ENCODE peak calls at places on chromosomes 5 and 9, in four cellular contexts. Q, T, S and O are unnamed samples.

GRCh38 chr9:91734371-91734981 is 215.6 kb downstream of the ROR2 start:
- DNase-seq in T (peak; percentile 68), S (peak; percentile 75), Q (peak; percentile 52), O (no peak)

GRCh38 chr5:137761020-137761516 is 6.9 kb upstream of the HNRNPA0 start:
- DNase-seq in T (no peak), Q (no peak), S (peak; percentile 11), O (no peak)

GRCh38 chr9:120937596-120937995 is 11.0 kb upstream of the TRAF1 start:
- DNase-seq in S (peak; percentile 72), T (no peak), Q (no peak), O (no peak)

GRCh38 chr5:100903036-100903887 is at the start of gene ST8SIA4:
- DNase-seq in S (peak; percentile 65), Q (peak; percentile 62), T (peak; percentile 46), O (no peak)

GRCh38 chr5:14406554-14406849 is 175.1 kb upstream of the OTULINL start:
- DNase-seq in S (peak; percentile 76), T (peak; percentile 98), Q (peak; percentile 94), O (no peak)

GRCh38 chr9:101393135-101393534 is 5.3 kb downstream of the MRPL50 start:
- DNase-seq in T (no peak), S (no peak), Q (no peak), O (no peak)

GRCh38 chr5:33817301-33817700 is 74.5 kb downstream of the ADAMTS12 start:
- DNase-seq in S (no peak), T (no peak), Q (no peak), O (no peak)

GRCh38 chr5:137442660-137443059 is 56.5 kb downstream of the SPOCK1 start:
- DNase-seq in T (no peak), S (no peak), Q (no peak), O (no peak)

GRCh38 chr5:138594305-138595058 is 19.3 kb upstream of the HSPA9 start:
- DNase-seq in S (no peak), T (no peak), Q (no peak), O (no peak)

GRCh38 chr5:102932781-102933180 is 177.7 kb downstream of the PAM start:
- DNase-seq in Q (no peak), T (no peak), S (peak; percentile 54), O (no peak)

GRCh38 chr5:149860801-149861322 is 83.7 kb downstream of the PDE6A start:
- DNase-seq in Q (no peak), S (peak; percentile 40), T (peak; percentile 53), O (no peak)

GRCh38 chr5:32301891-32302290 is 10.8 kb downstream of the MTMR12 start:
- DNase-seq in T (no peak), S (no peak), Q (no peak), O (no peak)

GRCh38 chr9:98673681-98674080 is 35.1 kb downstream of the GABBR2 start:
- DNase-seq in S (no peak), Q (no peak), T (no peak), O (no peak)

GRCh38 chr9:126805546-126806262 is 864 bp downstream of the ZBTB43 start:
- DNase-seq in T (peak; percentile 89), S (peak; percentile 73), Q (peak; percentile 63), O (no peak)

GRCh38 chr9:109115931-109116541 is 3.7 kb downstream of the TMEM245 start:
- DNase-seq in S (peak; percentile 76), Q (no peak), T (peak; percentile 50), O (no peak)

GRCh38 chr5:68225188-68225910 is 9.8 kb downstream of the PIK3R1 start:
- DNase-seq in T (peak; percentile 92), S (peak; percentile 93), Q (peak; percentile 84), O (no peak)

GRCh38 chr9:94720846-94721549 is 5.5 kb upstream of the AOPEP start:
- DNase-seq in T (no peak), S (no peak), Q (no peak), O (no peak)

GRCh38 chr5:57335092-57335491 is 147.5 kb downstream of the ACTBL2 start:
- DNase-seq in T (peak; percentile 57), S (no peak), Q (peak; percentile 27), O (no peak)

GRCh38 chr9:37801959-37802711 is 1.5 kb downstream of the DCAF10 start:
- DNase-seq in Q (no peak), T (no peak), S (no peak), O (no peak)

GRCh38 chr9:35079426-35080341 is at the start of gene FANCG:
- DNase-seq in T (peak; percentile 91), S (peak; percentile 94), Q (peak; percentile 91), O (peak; percentile 81)

GRCh38 chr5:158958048-158958994 is 141.4 kb downstream of the EBF1 start:
- DNase-seq in S (no peak), T (peak; percentile 53), Q (no peak), O (no peak)

GRCh38 chr5:112063191-112063590 is 306.2 kb upstream of the NREP start:
- DNase-seq in Q (no peak), S (no peak), T (no peak), O (no peak)

GRCh38 chr9:19252174-19252884 is 21.8 kb downstream of the DENND4C start:
- DNase-seq in Q (no peak), S (no peak), T (no peak), O (no peak)

GRCh38 chr9:134136997-134137302 is 1.1 kb downstream of the WDR5 start:
- DNase-seq in Q (no peak), S (no peak), T (no peak), O (no peak)

GRCh38 chr5:93158841-93159240 is 422.2 kb downstream of the NR2F1-AS1 start:
- DNase-seq in T (peak; percentile 66), Q (peak; percentile 31), S (no peak), O (no peak)

DNA sequence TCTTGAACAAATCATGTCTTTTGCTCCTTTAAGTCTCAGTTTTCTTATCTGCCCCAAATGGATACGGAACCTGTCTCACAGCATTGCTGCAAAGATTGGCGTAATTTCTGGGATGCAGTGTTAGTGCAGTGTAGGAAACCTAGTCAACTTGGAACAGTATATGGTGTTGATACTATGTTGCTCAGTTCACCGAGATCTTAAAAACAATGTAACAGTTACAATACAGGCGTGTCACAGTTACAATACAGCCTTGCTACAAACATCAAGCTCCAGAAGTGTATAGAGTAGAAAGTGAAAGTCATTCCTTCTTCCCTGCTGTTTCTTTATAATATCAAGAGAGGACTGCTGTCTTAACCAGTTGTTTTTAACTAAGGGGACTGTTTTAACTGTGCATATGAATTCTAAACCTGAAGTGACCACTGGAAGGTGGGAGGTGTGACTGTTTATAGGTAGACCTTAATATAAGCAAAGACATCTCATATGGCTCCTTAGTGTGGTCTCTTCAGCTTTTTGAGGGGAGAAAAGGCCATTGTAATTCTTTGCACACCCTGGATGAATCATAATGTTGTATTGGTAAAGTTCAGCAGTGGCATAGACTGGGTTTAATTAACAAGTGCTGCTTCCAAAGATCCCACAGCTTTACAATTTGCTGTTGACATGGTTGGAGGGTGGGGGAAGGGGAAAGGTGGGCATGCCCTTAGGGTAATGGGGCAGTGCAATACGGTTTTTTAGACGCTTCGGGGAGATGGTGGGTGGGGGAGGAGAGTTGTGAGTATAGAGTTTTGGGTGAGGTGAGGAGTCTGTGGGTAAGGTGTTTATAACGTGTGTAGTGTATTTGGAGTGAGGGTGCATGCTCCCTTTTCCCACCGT is 12.9 kb downstream of the PRRC2B start:
- DNase-seq in S (no peak), T (no peak), Q (no peak), O (no peak)
- H3K4me3 ChIP-seq in S (no peak overlapping the region), T (no peak overlapping the region), Q (no peak overlapping the region), O (no peak overlapping the region)

GRCh38 chr5:154858972-154859950 is 834 bp downstream of the CNOT8 start:
- DNase-seq in Q (no peak), S (peak; percentile 9), T (no peak), O (no peak)

GRCh38 chr5:154857091-154857533 is 1.3 kb upstream of the CNOT8 start:
- DNase-seq in T (no peak), S (no peak), Q (no peak), O (no peak)

GRCh38 chr5:154858251-154858971 is at the start of gene CNOT8:
- DNase-seq in T (peak; percentile 97), S (peak; percentile 99), Q (peak; percentile 98), O (peak; percentile 88)

GRCh38 chr5:154860123-154860522 is 1.7 kb downstream of the CNOT8 start:
- DNase-seq in S (peak; percentile 74), Q (peak; percentile 61), T (peak; percentile 63), O (no peak)

DNA sequence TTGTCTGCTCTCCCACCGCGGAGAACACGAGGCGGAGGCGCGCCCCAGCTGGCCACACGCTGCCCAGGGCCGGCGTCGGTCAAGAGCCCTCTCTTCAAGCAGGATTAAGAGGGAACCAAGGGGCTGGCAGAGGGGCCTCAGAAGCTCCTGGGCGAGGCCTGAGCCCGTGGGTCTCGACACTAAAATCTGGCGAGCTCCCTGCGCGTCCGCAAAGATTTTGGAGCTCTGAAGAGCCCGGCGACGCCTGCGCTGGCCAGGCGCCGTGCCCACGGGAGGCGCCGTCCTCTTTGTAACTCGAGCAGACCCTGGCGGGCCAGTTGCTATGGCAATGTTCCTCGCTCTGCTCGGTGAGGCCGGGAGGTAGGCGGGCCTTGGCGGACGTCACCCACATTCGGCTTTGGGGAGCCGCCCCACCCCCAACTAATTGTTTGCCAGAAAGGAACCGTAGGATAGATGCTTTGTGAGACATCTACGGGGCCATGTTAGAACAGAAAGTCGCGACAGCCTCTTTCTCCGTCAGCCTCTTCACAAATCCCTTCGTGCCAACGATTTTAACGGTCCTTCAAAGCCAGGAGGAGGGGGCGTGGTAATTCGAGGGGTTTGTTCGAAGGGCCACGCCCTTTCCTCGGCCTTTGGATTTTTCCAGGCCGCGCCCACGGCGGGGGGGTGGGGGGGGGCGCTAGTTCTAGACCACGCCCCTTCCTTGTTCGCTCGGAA is 735 bp upstream of the CNOT8 start:
- DNase-seq in S (peak; percentile 97), T (peak; percentile 97), Q (peak; percentile 97), O (peak; percentile 88)
- TF ChIP-seq CTCF in S (peak; percentile 14), T (no peak), Q (peak; percentile 22), O (no peak)

DNA sequence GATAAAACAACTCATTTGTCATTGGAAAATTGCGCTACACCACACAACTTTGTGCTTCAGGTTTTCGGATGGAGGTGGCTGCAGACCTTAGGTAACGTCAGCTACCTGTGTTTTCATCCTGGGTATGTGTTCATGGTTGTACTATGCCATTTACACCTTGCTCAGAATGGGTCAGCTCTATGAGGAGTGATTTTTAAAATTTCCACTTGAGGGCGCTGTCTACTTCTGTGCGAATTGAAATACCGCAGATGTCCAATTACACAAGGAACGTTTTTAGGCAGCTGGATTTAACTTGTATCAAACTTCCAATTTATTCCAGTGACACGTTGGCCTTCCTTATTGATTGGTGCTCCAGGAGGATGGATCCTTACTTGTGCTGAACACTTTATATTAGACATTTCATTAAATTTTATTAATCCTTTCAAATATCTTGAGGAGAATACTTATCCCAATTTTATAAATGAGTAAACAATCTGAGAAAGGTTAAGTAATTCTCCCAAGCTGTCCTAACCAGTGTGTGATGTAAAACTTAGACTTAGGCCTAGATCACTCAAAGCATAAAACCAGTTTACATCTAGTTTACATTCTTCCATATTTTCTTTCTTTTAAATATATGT is 23.4 kb downstream of the DMRTA1 start:
- DNase-seq in T (peak; percentile 44), S (peak; percentile 29), Q (peak; percentile 36), O (no peak)
- H3K4me3 ChIP-seq in T (no peak overlapping the region), S (no peak overlapping the region), Q (no peak overlapping the region), O (no peak overlapping the region)

DNA sequence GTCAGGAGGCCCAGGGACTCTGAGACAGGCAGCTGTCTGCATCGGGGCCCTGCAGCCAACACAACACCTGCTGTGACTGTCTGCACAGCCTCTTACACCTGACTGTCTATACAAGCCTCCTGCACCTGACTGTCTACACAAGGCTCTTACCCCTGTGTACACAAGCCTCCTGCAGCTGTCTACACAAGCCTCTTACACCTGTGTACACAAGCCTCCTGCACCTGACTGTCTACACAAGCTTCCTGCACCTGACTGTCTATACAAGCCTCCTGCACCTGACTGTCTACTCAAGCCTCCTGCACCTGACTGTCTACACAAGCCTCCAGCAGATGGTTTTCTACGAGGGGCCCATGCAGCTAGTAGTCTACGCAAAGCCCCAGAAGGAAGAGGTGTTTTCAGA is 18.6 kb downstream of the IRX2 start:
- DNase-seq in T (no peak), Q (no peak), S (no peak), O (no peak)
- TF ChIP-seq CTCF in T (no peak), Q (no peak), S (no peak), O (no peak)

GRCh38 chr9:5949103-5949699 is 58.5 kb downstream of the MLANA start:
- DNase-seq in Q (no peak), S (peak; percentile 13), T (peak; percentile 49), O (no peak)
- H3K4me3 ChIP-seq in Q (no peak overlapping the region), S (no peak overlapping the region), T (peak overlapping the region; percentile 18), O (peak overlapping the region; percentile 16)